ENCODE peak calls at places on chromosomes 5 and 9, in four cellular contexts. B, Y, W and H are unnamed samples. For H3K9me3, the result is how much of the 10 kb centered on the place peaks cover.

GRCh38 chr9:133170716-133171115 is 7.0 kb upstream of the GBGT1 start:
- DNase-seq in B (no peak), Y (no peak), W (no peak), H (no peak)

GRCh38 chr5:149284501-149284900 is 12.8 kb downstream of the AFAP1L1 start:
- DNase-seq in B (peak), Y (no peak), W (no peak), H (no peak)

GRCh38 chr5:132868754-132869153 is 2.3 kb downstream of the UQCRQ start:
- DNase-seq in B (no peak), Y (no peak), W (no peak), H (no peak)

GRCh38 chr5:133363807-133364587 is 248.3 kb downstream of the FSTL4 start:
- DNase-seq in B (no peak), Y (no peak), W (no peak), H (no peak)

GRCh38 chr5:58072202-58072791 is 387.6 kb downstream of the PLK2 start:
- DNase-seq in B (no peak), Y (no peak), W (no peak), H (no peak)

GRCh38 chr9:14189578-14189977 is 124.4 kb downstream of the NFIB start:
- DNase-seq in B (no peak), Y (no peak), W (no peak), H (no peak)

GRCh38 chr9:126773004-126773607 is 31.7 kb upstream of the ZBTB43 start:
- DNase-seq in B (no peak), Y (no peak), W (no peak), H (no peak)

GRCh38 chr5:66882592-66883227 is 286.5 kb downstream of the MAST4 start:
- DNase-seq in B (no peak), Y (no peak), W (no peak), H (no peak)

GRCh38 chr5:171162602-171163001 is 146.4 kb upstream of the TLX3 start:
- DNase-seq in B (no peak), Y (no peak), W (no peak), H (no peak)

GRCh38 chr9:10252174-10252573 is 360.6 kb downstream of the PTPRD start:
- DNase-seq in B (no peak), Y (peak), W (no peak), H (no peak)

GRCh38 chr5:52740007-52740406 is 47.7 kb upstream of the ITGA1 start:
- DNase-seq in B (no peak), Y (no peak), W (no peak), H (no peak)

GRCh38 chr9:132673355-132673754 is 3.1 kb downstream of the GTF3C4 start:
- DNase-seq in B (no peak), Y (no peak), W (no peak), H (no peak)

GRCh38 chr5:172150514-172151425 is 37.3 kb downstream of the STK10 start:
- DNase-seq in B (peak), Y (peak), W (no peak), H (peak)

GRCh38 chr5:181204561-181205401 is at the start of gene TRIM7:
- DNase-seq in B (no peak), Y (peak), W (peak), H (peak)

GRCh38 chr9:4674783-4675182 is 4.6 kb upstream of the CDC37L1 start:
- DNase-seq in B (no peak), Y (no peak), W (no peak), H (no peak)

GRCh38 chr5:169781452-169782345 is 144.6 kb downstream of the DOCK2 start:
- DNase-seq in B (no peak), Y (no peak), W (no peak), H (no peak)

GRCh38 chr9:86580688-86581087 is 226.5 kb upstream of the TUT7 start:
- DNase-seq in B (no peak), Y (no peak), W (no peak), H (no peak)

GRCh38 chr5:173812811-173813550 is 75.2 kb upstream of the CPEB4 start:
- DNase-seq in B (no peak), Y (no peak), W (no peak), H (no peak)

GRCh38 chr5:169218862-169219261 is 82.1 kb downstream of the SLIT3 start:
- DNase-seq in B (no peak), Y (no peak), W (no peak), H (no peak)

GRCh38 chr5:158769702-158770101 is 330.0 kb downstream of the EBF1 start:
- DNase-seq in B (no peak), Y (no peak), W (no peak), H (no peak)

GRCh38 chr5:60143912-60144311 is 250.4 kb upstream of the PDE4D start:
- DNase-seq in B (no peak), Y (no peak), W (no peak), H (no peak)

GRCh38 chr5:99105216-99105615 is 176.4 kb upstream of the CHD1 start:
- DNase-seq in B (no peak), Y (no peak), W (no peak), H (no peak)

GRCh38 chr5:164012376-164012775 is 507.0 kb downstream of the MAT2B start:
- DNase-seq in B (no peak), Y (no peak), W (no peak), H (no peak)

GRCh38 chr9:109488791-109489492 is 9.2 kb downstream of the PTPN3 start:
- DNase-seq in B (peak), Y (no peak), W (no peak), H (peak)

GRCh38 chr9:69186841-69187611 is 12.9 kb downstream of the TJP2 start:
- DNase-seq in B (no peak), Y (no peak), W (no peak), H (no peak)

GRCh38 chr5:105581988-105582690 is 2019.5 kb upstream of the NUDT12 start:
- DNase-seq in B (no peak), Y (no peak), W (no peak), H (no peak)

GRCh38 chr9:113998529-113999255 is 79.4 kb downstream of the AMBP start:
- DNase-seq in B (no peak), Y (peak), W (no peak), H (peak)

GRCh38 chr9:131555841-131556673 is 10.7 kb downstream of the PRRT1B start:
- DNase-seq in B (no peak), Y (no peak), W (no peak), H (no peak)

DNA sequence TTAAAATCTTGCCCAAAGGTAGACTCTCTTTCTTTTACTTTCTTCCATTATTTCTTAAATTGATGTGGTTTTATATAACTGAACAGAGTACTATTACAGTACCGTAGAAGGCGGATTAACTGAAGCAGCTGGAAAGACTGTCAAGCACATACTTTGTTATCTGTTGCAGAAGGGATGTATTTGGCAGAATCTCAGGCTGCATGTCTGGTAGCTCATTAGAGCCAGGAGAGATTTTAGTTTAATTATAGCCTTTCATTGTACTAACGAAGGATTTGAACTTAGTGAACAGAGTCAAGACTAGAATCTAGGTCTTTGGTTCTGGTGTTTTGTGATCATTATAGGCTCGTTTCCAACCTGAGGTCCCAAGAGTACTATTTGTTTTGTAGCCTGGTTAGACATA is 20.6 kb downstream of the ZNF354C start:
- DNase-seq in B (no peak), Y (no peak), W (no peak), H (no peak)
- H3K9me3 ChIP-seq in B (half or more), Y (under half), W (under half), H (half or more)

GRCh38 chr5:140767444-140767843 is 18.5 kb upstream of the PCDHA1 start:
- DNase-seq in B (no peak), Y (no peak), W (no peak), H (no peak)

GRCh38 chr5:140764177-140765020 is 21.5 kb upstream of the PCDHA1 start:
- DNase-seq in B (no peak), Y (no peak), W (no peak), H (no peak)
- H3K9me3 ChIP-seq in B (half or more), Y (under half), W (under half), H (half or more)

GRCh38 chr5:63570752-63571151 is 391.5 kb downstream of the HTR1A start:
- DNase-seq in B (no peak), Y (no peak), W (no peak), H (no peak)
- H3K9me3 ChIP-seq in B (under half), Y (under half), W (under half), H (under half)

GRCh38 chr9:122606587-122606986 is 8.0 kb upstream of the OR1Q1 start:
- DNase-seq in B (no peak), Y (no peak), W (no peak), H (no peak)
- H3K9me3 ChIP-seq in B (under half), Y (under half), W (under half), H (under half)

DNA sequence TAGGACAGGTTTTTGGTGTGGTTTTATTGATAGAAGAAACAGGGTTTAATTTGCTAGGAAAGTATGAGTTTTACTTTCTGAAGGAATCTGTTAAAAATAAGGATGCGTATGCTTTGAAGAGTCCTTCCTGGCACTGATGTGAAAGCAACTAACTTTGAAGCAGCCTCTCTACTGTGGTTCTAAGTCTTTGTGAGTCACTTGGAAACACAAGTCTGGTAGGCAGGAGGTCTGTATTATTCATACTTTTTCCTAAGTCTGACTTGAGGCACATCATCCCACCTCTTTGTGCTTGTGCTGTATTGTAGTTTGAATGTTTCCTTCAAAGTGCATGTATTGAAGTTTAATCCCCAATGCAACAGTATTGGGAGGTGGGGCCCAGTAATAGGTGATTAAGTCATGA is 129.0 kb downstream of the TAF11L14 start:
- DNase-seq in B (no peak), Y (no peak), W (no peak), H (no peak)
- H3K9me3 ChIP-seq in B (under half), Y (under half), W (under half), H (under half)

DNA sequence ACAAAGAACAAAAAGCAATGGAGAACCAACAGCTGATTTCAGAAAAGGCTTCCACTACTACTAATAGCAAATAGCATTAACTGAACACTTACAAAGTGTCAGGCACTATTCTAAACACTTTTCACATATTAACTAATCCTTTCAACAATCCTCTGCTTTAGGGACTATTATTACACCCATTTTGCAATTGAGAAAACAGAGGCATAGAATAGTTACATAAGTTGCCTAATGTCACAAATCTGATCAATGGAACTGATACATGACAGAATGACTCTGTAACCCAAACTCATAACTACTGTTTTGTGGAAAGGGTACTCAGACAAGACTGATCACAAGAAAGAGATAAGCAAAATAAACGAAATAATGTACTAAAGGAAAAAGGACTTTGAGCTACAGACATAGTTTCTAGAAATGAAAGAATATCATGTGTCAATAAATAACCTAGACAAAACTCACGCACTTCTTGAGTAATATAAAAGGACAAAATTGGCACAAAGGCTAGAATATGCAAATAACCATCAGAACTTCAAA is 31.3 kb downstream of the ABHD17B start:
- DNase-seq in B (no peak), Y (no peak), W (no peak), H (no peak)
- H3K9me3 ChIP-seq in B (under half), Y (under half), W (under half), H (under half)

GRCh38 chr9:2560175-2560574 is 61.4 kb upstream of the VLDLR start:
- DNase-seq in B (no peak), Y (peak), W (peak), H (no peak)

GRCh38 chr9:2559212-2560152 is 62.1 kb upstream of the VLDLR start:
- DNase-seq in B (peak), Y (peak), W (peak), H (no peak)

DNA sequence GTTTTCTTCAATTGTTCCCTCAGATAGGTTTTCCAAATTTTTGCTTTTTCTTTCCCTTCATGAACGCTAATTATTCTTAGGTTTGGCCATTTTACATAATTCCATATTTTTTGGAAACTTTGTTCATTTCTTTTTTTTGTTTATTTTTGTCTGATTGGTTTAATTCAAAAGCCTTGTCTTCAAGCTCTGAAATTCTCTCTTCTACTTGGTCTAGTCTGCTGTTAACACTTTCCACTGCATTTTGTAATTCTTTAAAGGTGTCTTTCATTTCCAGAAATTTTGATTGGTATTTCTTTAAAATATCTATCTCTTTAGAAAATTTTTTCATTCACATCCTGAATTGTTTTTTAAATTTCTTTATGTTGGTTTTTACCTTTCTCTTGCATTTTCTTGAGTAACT is 63.9 kb upstream of the VLDLR start:
- DNase-seq in B (no peak), Y (no peak), W (no peak), H (no peak)
- H3K9me3 ChIP-seq in B (under half), Y (under half), W (under half), H (under half)

GRCh38 chr5:154595662-154596061 is 117.6 kb upstream of the HAND1 start:
- DNase-seq in B (no peak), Y (no peak), W (no peak), H (no peak)
- H3K9me3 ChIP-seq in B (under half), Y (under half), W (under half), H (under half)

GRCh38 chr5:83340511-83340918 is 131.0 kb upstream of the VCAN start:
- DNase-seq in B (no peak), Y (no peak), W (no peak), H (no peak)
- H3K9me3 ChIP-seq in B (under half), Y (under half), W (under half), H (under half)